ENCODE peak calls at places on chromosome 16, in six cellular contexts. One of them, this sample, is unnamed.

GRCh38 chr16:4765511-4766474 is 1.2 kb downstream of the ZNF500 start:
- DNase-seq in heart left ventricle: no peak
- DNase-seq in upper lobe of right lung: no peak
- DNase-seq in CD4-positive, CD25-positive, alpha-beta regulatory T cell: no peak
- DNase-seq in CD8-positive, alpha-beta memory T cell: no peak
- DNase-seq in bronchial epithelial cell: no peak
- DNase-seq in this sample: no peak

GRCh38 chr16:7983671-7984070 is 606.6 kb downstream of the TMEM114 start:
- DNase-seq in heart left ventricle: no peak
- DNase-seq in CD4-positive, CD25-positive, alpha-beta regulatory T cell: no peak
- DNase-seq in CD8-positive, alpha-beta memory T cell: no peak
- DNase-seq in bronchial epithelial cell: no peak
- DNase-seq in upper lobe of right lung: no peak
- DNase-seq in this sample: no peak

GRCh38 chr16:16143941-16144340 is 79.4 kb downstream of the ABCC6 start:
- DNase-seq in CD4-positive, CD25-positive, alpha-beta regulatory T cell: no peak
- DNase-seq in heart left ventricle: no peak
- DNase-seq in upper lobe of right lung: no peak
- DNase-seq in bronchial epithelial cell: no peak
- DNase-seq in CD8-positive, alpha-beta memory T cell: no peak
- DNase-seq in this sample: no peak

GRCh38 chr16:28495098-28495793 is 803 bp downstream of the APOBR start:
- DNase-seq in upper lobe of right lung: no peak
- DNase-seq in CD4-positive, CD25-positive, alpha-beta regulatory T cell: no peak
- DNase-seq in bronchial epithelial cell: no peak
- DNase-seq in heart left ventricle: no peak
- DNase-seq in CD8-positive, alpha-beta memory T cell: no peak
- DNase-seq in this sample: no peak

GRCh38 chr16:11139624-11140375 is 116.2 kb downstream of the SOCS1 start:
- DNase-seq in CD4-positive, CD25-positive, alpha-beta regulatory T cell: no peak
- DNase-seq in upper lobe of right lung: no peak
- DNase-seq in bronchial epithelial cell: no peak
- DNase-seq in CD8-positive, alpha-beta memory T cell: no peak
- DNase-seq in heart left ventricle: no peak
- DNase-seq in this sample: no peak

GRCh38 chr16:20676268-20676828 is 21.1 kb downstream of the ACSM1 start:
- DNase-seq in bronchial epithelial cell: peak; percentile 55
- DNase-seq in CD8-positive, alpha-beta memory T cell: no peak
- DNase-seq in CD4-positive, CD25-positive, alpha-beta regulatory T cell: no peak
- DNase-seq in heart left ventricle: no peak
- DNase-seq in upper lobe of right lung: no peak
- DNase-seq in this sample: peak; percentile 73

GRCh38 chr16:87550510-87550961 is 51.8 kb upstream of the JPH3 start:
- DNase-seq in bronchial epithelial cell: no peak
- DNase-seq in heart left ventricle: peak; percentile 46
- DNase-seq in upper lobe of right lung: peak; percentile 75
- DNase-seq in CD8-positive, alpha-beta memory T cell: peak; percentile 60
- DNase-seq in CD4-positive, CD25-positive, alpha-beta regulatory T cell: peak; percentile 38
- DNase-seq in this sample: peak; percentile 53

GRCh38 chr16:79008036-79008868 is 592.3 kb downstream of the MAF start:
- DNase-seq in bronchial epithelial cell: peak; percentile 73
- DNase-seq in CD4-positive, CD25-positive, alpha-beta regulatory T cell: no peak
- DNase-seq in heart left ventricle: no peak
- DNase-seq in upper lobe of right lung: no peak
- DNase-seq in CD8-positive, alpha-beta memory T cell: no peak
- DNase-seq in this sample: no peak

GRCh38 chr16:10562361-10562899 is 18.0 kb downstream of the EMP2 start:
- DNase-seq in CD8-positive, alpha-beta memory T cell: no peak
- DNase-seq in heart left ventricle: no peak
- DNase-seq in upper lobe of right lung: no peak
- DNase-seq in CD4-positive, CD25-positive, alpha-beta regulatory T cell: no peak
- DNase-seq in bronchial epithelial cell: no peak
- DNase-seq in this sample: no peak

GRCh38 chr16:25093208-25094061 is 18.1 kb upstream of the LCMT1 start:
- DNase-seq in upper lobe of right lung: no peak
- DNase-seq in bronchial epithelial cell: no peak
- DNase-seq in CD8-positive, alpha-beta memory T cell: no peak
- DNase-seq in CD4-positive, CD25-positive, alpha-beta regulatory T cell: no peak
- DNase-seq in heart left ventricle: no peak
- DNase-seq in this sample: no peak
- H3K4me3 ChIP-seq in upper lobe of right lung: no peak overlapping the region
- H3K4me3 ChIP-seq in bronchial epithelial cell: no peak overlapping the region
- H3K4me3 ChIP-seq in CD8-positive, alpha-beta memory T cell: no peak overlapping the region
- H3K4me3 ChIP-seq in CD4-positive, CD25-positive, alpha-beta regulatory T cell: peak overlapping the region; percentile 45
- H3K4me3 ChIP-seq in heart left ventricle: no peak overlapping the region
- H3K4me3 ChIP-seq in this sample: no peak overlapping the region

GRCh38 chr16:2252806-2253148 is 1.4 kb upstream of the ECI1 start:
- DNase-seq in CD8-positive, alpha-beta memory T cell: no peak
- DNase-seq in upper lobe of right lung: no peak
- DNase-seq in heart left ventricle: no peak
- DNase-seq in CD4-positive, CD25-positive, alpha-beta regulatory T cell: no peak
- DNase-seq in bronchial epithelial cell: no peak
- DNase-seq in this sample: no peak

GRCh38 chr16:2250652-2251280 is 621 bp downstream of the ECI1 start:
- DNase-seq in upper lobe of right lung: no peak
- DNase-seq in bronchial epithelial cell: peak; percentile 29
- DNase-seq in heart left ventricle: no peak
- DNase-seq in CD8-positive, alpha-beta memory T cell: no peak
- DNase-seq in CD4-positive, CD25-positive, alpha-beta regulatory T cell: peak; percentile 29
- DNase-seq in this sample: peak; percentile 69

GRCh38 chr16:2253293-2253692 is 1.9 kb upstream of the ECI1 start:
- DNase-seq in bronchial epithelial cell: no peak
- DNase-seq in heart left ventricle: no peak
- DNase-seq in upper lobe of right lung: no peak
- DNase-seq in CD8-positive, alpha-beta memory T cell: no peak
- DNase-seq in CD4-positive, CD25-positive, alpha-beta regulatory T cell: no peak
- DNase-seq in this sample: no peak

GRCh38 chr16:2246301-2246885 is 5.0 kb downstream of the ECI1 start:
- DNase-seq in heart left ventricle: no peak
- DNase-seq in upper lobe of right lung: no peak
- DNase-seq in CD8-positive, alpha-beta memory T cell: no peak
- DNase-seq in CD4-positive, CD25-positive, alpha-beta regulatory T cell: no peak
- DNase-seq in bronchial epithelial cell: no peak
- DNase-seq in this sample: no peak

DNA sequence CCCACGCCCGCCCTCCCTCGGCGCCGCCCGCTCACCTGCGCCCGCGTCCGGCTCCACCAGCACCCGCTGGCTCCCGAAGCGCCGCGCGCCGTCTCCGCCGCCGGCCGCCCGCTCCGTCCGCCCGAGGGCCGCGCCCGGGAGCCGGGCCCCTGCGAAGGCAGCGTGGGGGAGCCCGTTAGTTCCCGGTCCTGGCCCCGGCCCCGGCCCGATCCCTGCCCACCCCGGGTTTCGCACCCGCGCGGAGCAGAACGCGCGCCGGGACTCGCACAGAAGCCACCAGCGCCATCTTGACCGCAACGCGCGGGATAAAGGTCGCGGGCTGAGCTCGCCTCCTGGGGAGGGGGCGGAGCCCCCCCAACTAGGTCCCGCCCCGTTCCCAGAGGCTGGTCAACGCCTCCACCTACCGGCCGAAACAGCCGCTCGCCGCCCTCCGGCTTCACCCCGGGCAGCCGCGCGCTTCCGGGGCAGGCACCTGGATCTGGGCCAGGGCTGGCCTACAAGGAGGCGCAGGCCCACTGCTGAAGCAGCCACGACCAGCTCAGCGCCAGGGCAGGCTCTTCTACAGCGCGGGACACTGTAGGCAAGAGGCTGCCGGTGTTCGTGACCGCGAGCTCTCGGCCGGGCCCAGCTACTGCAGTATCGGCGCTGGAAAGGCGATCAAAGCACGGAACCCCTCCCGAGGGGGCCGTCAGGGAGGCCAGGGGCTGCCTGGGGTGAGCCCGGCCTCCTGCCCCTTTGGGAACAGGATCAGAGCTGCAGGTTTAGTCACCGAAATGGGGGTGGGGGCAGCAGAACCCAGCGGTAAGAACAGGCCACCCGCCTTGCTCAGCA is at the start of gene ECI1:
- DNase-seq in CD4-positive, CD25-positive, alpha-beta regulatory T cell: peak; percentile 76
- DNase-seq in bronchial epithelial cell: peak; percentile 76
- DNase-seq in CD8-positive, alpha-beta memory T cell: peak; percentile 65
- DNase-seq in heart left ventricle: peak; percentile 97
- DNase-seq in upper lobe of right lung: peak; percentile 98
- DNase-seq in this sample: peak; percentile 96
- H3K36me3 ChIP-seq in CD4-positive, CD25-positive, alpha-beta regulatory T cell: peaks cover 24% of the 10 kb centered on the region
- H3K36me3 ChIP-seq in bronchial epithelial cell: peaks cover 25% of the 10 kb centered on the region
- H3K36me3 ChIP-seq in CD8-positive, alpha-beta memory T cell: peaks cover 17% of the 10 kb centered on the region
- H3K36me3 ChIP-seq in heart left ventricle: peaks cover 54% of the 10 kb centered on the region
- H3K36me3 ChIP-seq in upper lobe of right lung: peaks cover 44% of the 10 kb centered on the region
- H3K36me3 ChIP-seq in this sample: peaks cover 8% of the 10 kb centered on the region

DNA sequence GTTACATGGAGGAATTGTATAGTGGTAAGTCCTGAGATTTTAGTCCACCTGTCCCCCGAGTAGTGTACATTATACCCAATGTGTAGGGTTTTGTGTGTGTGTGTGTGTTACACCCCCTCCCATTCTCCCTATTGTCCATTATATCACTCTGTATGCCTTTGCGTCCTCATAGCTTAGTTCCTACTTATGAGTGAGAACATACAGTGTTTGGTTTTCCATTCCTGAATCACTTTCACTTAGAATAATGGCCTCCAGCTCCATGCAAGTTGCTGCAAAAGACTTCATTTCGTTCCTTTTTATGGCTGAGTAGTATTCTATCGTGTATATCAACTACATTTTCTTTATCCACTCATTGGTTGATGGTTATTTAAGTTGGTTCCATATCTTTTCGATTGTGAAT is 635 bp upstream of the FA2H start:
- DNase-seq in bronchial epithelial cell: no peak
- DNase-seq in CD4-positive, CD25-positive, alpha-beta regulatory T cell: no peak
- DNase-seq in upper lobe of right lung: no peak
- DNase-seq in CD8-positive, alpha-beta memory T cell: no peak
- DNase-seq in heart left ventricle: no peak
- DNase-seq in this sample: no peak
- H3K4me3 ChIP-seq in bronchial epithelial cell: peak overlapping the region; percentile 37
- H3K4me3 ChIP-seq in CD4-positive, CD25-positive, alpha-beta regulatory T cell: no peak overlapping the region
- H3K4me3 ChIP-seq in upper lobe of right lung: peak overlapping the region; percentile 49
- H3K4me3 ChIP-seq in CD8-positive, alpha-beta memory T cell: peak overlapping the region; percentile 41
- H3K4me3 ChIP-seq in heart left ventricle: no peak overlapping the region
- H3K4me3 ChIP-seq in this sample: no peak overlapping the region

GRCh38 chr16:76396977-76397376 is 119.8 kb downstream of the CNTNAP4 start:
- DNase-seq in upper lobe of right lung: no peak
- DNase-seq in CD8-positive, alpha-beta memory T cell: no peak
- DNase-seq in CD4-positive, CD25-positive, alpha-beta regulatory T cell: no peak
- DNase-seq in bronchial epithelial cell: no peak
- DNase-seq in heart left ventricle: no peak
- DNase-seq in this sample: no peak
- H3K36me3 ChIP-seq in upper lobe of right lung: no peaks in the 10 kb centered on the region
- H3K36me3 ChIP-seq in CD8-positive, alpha-beta memory T cell: no peaks in the 10 kb centered on the region
- H3K36me3 ChIP-seq in CD4-positive, CD25-positive, alpha-beta regulatory T cell: no peaks in the 10 kb centered on the region
- H3K36me3 ChIP-seq in bronchial epithelial cell: no peaks in the 10 kb centered on the region
- H3K36me3 ChIP-seq in heart left ventricle: no peaks in the 10 kb centered on the region
- H3K36me3 ChIP-seq in this sample: no peaks in the 10 kb centered on the region

GRCh38 chr16:90019543-90020259 is 445 bp upstream of the DBNDD1 start:
- DNase-seq in bronchial epithelial cell: peak; percentile 56
- DNase-seq in CD4-positive, CD25-positive, alpha-beta regulatory T cell: no peak
- DNase-seq in heart left ventricle: no peak
- DNase-seq in upper lobe of right lung: peak; percentile 78
- DNase-seq in CD8-positive, alpha-beta memory T cell: peak; percentile 17
- DNase-seq in this sample: peak; percentile 58
- H3K4me3 ChIP-seq in bronchial epithelial cell: peak overlapping the region; percentile 56
- H3K4me3 ChIP-seq in CD4-positive, CD25-positive, alpha-beta regulatory T cell: no peak overlapping the region
- H3K4me3 ChIP-seq in heart left ventricle: peak overlapping the region; percentile 78
- H3K4me3 ChIP-seq in upper lobe of right lung: peak overlapping the region; percentile 55
- H3K4me3 ChIP-seq in CD8-positive, alpha-beta memory T cell: no peak overlapping the region
- H3K4me3 ChIP-seq in this sample: peak overlapping the region; percentile 59

DNA sequence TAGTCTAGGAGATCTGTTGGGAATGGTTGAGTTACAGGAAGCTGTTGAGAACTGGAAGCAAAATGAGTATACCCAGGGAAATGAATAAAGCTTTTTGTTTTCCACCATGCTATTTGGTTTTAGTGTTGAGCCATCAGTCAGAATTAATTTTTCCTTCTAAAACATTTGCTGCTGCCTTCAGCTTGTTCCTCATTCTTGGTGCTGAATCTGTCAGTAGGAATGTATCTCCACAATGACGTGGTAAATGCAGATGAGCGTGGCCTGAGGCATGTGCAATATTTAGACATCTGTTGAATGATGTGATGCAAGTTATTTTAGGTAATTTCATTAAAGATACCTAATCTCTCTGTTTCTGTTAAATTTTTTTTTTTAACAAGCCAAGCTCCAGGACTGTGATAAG is 10.9 kb downstream of the HAPSTR1 start:
- DNase-seq in CD4-positive, CD25-positive, alpha-beta regulatory T cell: no peak
- DNase-seq in bronchial epithelial cell: peak; percentile 86
- DNase-seq in upper lobe of right lung: no peak
- DNase-seq in CD8-positive, alpha-beta memory T cell: no peak
- DNase-seq in heart left ventricle: no peak
- DNase-seq in this sample: no peak
- H3K36me3 ChIP-seq in CD4-positive, CD25-positive, alpha-beta regulatory T cell: peaks cover 91% of the 10 kb centered on the region
- H3K36me3 ChIP-seq in bronchial epithelial cell: peaks cover 16% of the 10 kb centered on the region
- H3K36me3 ChIP-seq in upper lobe of right lung: peaks cover 77% of the 10 kb centered on the region
- H3K36me3 ChIP-seq in CD8-positive, alpha-beta memory T cell: peaks cover 50% of the 10 kb centered on the region
- H3K36me3 ChIP-seq in heart left ventricle: peaks cover 92% of the 10 kb centered on the region
- H3K36me3 ChIP-seq in this sample: peaks cover 8% of the 10 kb centered on the region

GRCh38 chr16:85057948-85058347 is 30.4 kb downstream of the KIAA0513 start:
- DNase-seq in heart left ventricle: no peak
- DNase-seq in CD8-positive, alpha-beta memory T cell: no peak
- DNase-seq in CD4-positive, CD25-positive, alpha-beta regulatory T cell: no peak
- DNase-seq in bronchial epithelial cell: no peak
- DNase-seq in upper lobe of right lung: no peak
- DNase-seq in this sample: no peak

GRCh38 chr16:85057212-85057889 is 29.8 kb downstream of the KIAA0513 start:
- DNase-seq in heart left ventricle: no peak
- DNase-seq in CD4-positive, CD25-positive, alpha-beta regulatory T cell: no peak
- DNase-seq in bronchial epithelial cell: no peak
- DNase-seq in CD8-positive, alpha-beta memory T cell: no peak
- DNase-seq in upper lobe of right lung: no peak
- DNase-seq in this sample: peak; percentile 54

GRCh38 chr16:85055503-85056210 is 28.1 kb downstream of the KIAA0513 start:
- DNase-seq in CD8-positive, alpha-beta memory T cell: peak; percentile 67
- DNase-seq in bronchial epithelial cell: peak; percentile 17
- DNase-seq in heart left ventricle: peak; percentile 45
- DNase-seq in CD4-positive, CD25-positive, alpha-beta regulatory T cell: peak; percentile 8
- DNase-seq in upper lobe of right lung: peak; percentile 70
- DNase-seq in this sample: no peak

GRCh38 chr16:85054948-85055502 is 27.4 kb downstream of the KIAA0513 start:
- DNase-seq in upper lobe of right lung: no peak
- DNase-seq in CD4-positive, CD25-positive, alpha-beta regulatory T cell: no peak
- DNase-seq in heart left ventricle: no peak
- DNase-seq in CD8-positive, alpha-beta memory T cell: no peak
- DNase-seq in bronchial epithelial cell: no peak
- DNase-seq in this sample: no peak

DNA sequence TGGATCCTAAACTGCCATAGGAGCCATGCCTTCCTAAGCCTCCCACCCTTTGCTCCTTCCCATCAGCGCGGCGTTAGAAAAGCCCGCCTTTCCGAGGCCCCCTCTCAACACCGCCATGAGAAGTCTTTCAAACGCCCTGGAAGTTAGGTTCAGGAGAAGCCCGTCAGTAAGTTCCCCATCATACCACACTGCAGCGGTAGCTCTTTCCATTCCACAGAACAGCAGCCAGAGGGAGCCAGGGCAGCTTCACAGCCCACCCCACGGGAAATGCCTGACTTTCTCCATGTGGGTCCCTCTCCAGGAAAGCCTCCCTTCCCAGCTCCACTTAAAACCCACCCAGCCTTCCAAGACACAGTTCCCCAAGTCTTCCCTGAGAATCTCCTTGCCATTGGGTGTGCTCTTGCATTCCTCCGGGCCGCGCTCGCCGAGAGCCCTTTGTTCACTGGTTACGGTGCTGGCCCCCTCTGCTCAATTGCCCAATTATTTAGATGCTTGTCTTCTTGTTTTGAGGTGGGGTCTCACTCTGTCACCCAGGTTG is 28.7 kb downstream of the KIAA0513 start:
- DNase-seq in upper lobe of right lung: no peak
- DNase-seq in CD8-positive, alpha-beta memory T cell: no peak
- DNase-seq in bronchial epithelial cell: no peak
- DNase-seq in CD4-positive, CD25-positive, alpha-beta regulatory T cell: no peak
- DNase-seq in heart left ventricle: no peak
- DNase-seq in this sample: no peak
- H3K4me3 ChIP-seq in upper lobe of right lung: peak overlapping the region; percentile 25
- H3K4me3 ChIP-seq in CD8-positive, alpha-beta memory T cell: peak overlapping the region; percentile 50
- H3K4me3 ChIP-seq in bronchial epithelial cell: no peak overlapping the region
- H3K4me3 ChIP-seq in CD4-positive, CD25-positive, alpha-beta regulatory T cell: peak overlapping the region; percentile 80
- H3K4me3 ChIP-seq in heart left ventricle: peak overlapping the region; percentile 0
- H3K4me3 ChIP-seq in this sample: no peak overlapping the region